ENCODE peak calls at places on chromosomes 6 and 20, in four cellular contexts. I, J, U and H are unnamed samples.

GRCh38 chr6:95230071-95230740 is 347.1 kb upstream of the MANEA start:
- DNase-seq in I (no peak), J (no peak), U (no peak), H (no peak)

GRCh38 chr6:126628125-126628524 is 288.2 kb downstream of the CENPW start:
- DNase-seq in I (no peak), J (no peak), U (peak), H (no peak)

GRCh38 chr20:31595654-31596411 is 9.3 kb upstream of the ID1 start:
- DNase-seq in I (peak), J (peak), U (peak), H (peak)

GRCh38 chr6:5636210-5637030 is 370.3 kb downstream of the NRN1 start:
- DNase-seq in I (no peak), J (no peak), U (no peak), H (no peak)

GRCh38 chr6:169323221-169323620 is 69.6 kb upstream of the THBS2 start:
- DNase-seq in I (no peak), J (no peak), U (no peak), H (no peak)

GRCh38 chr6:40550096-40550731 is 37.0 kb downstream of the LRFN2 start:
- DNase-seq in I (no peak), J (no peak), U (peak), H (no peak)

GRCh38 chr6:36643967-36644366 is 34.5 kb upstream of the CDKN1A start:
- DNase-seq in I (no peak), J (no peak), U (no peak), H (no peak)

GRCh38 chr6:71446084-71446869 is 157.7 kb downstream of the OGFRL1 start:
- DNase-seq in I (no peak), J (no peak), U (no peak), H (no peak)

GRCh38 chr20:49608752-49609670 is 41.1 kb upstream of the PTGIS start:
- DNase-seq in I (no peak), J (peak), U (peak), H (no peak)

GRCh38 chr6:109918227-109918626 is 59.9 kb upstream of the GPR6 start:
- DNase-seq in I (no peak), J (no peak), U (no peak), H (no peak)

GRCh38 chr6:97055743-97056142 is 131.2 kb downstream of the KLHL32 start:
- DNase-seq in I (no peak), J (no peak), U (peak), H (no peak)

GRCh38 chr6:80438728-80439127 is 332.3 kb downstream of the BCKDHB start:
- DNase-seq in I (no peak), J (no peak), U (no peak), H (no peak)

GRCh38 chr20:949717-950116 is 33.6 kb upstream of the ANGPT4 start:
- DNase-seq in I (no peak), J (no peak), U (no peak), H (no peak)

GRCh38 chr20:50577175-50578018 is 67.2 kb downstream of the PTPN1 start:
- DNase-seq in I (peak), J (no peak), U (peak), H (no peak)

GRCh38 chr20:13261460-13262301 is 40.6 kb downstream of the ISM1 start:
- DNase-seq in I (no peak), J (no peak), U (peak), H (no peak)

GRCh38 chr6:113397229-113397628 is 459.9 kb upstream of the MARCKS start:
- DNase-seq in I (no peak), J (no peak), U (no peak), H (no peak)

GRCh38 chr6:169990095-169991030 is 238.9 kb downstream of the ERMARD start:
- DNase-seq in I (no peak), J (peak), U (no peak), H (peak)

GRCh38 chr20:33053291-33054106 is at the start of gene BPIFB3:
- DNase-seq in I (no peak), J (no peak), U (no peak), H (no peak)

GRCh38 chr6:154732824-154733609 is at the start of gene SCAF8:
- DNase-seq in I (peak), J (peak), U (peak), H (peak)

GRCh38 chr6:48101277-48101676 is 9.7 kb downstream of the PTCHD4 start:
- DNase-seq in I (no peak), J (no peak), U (no peak), H (no peak)

GRCh38 chr6:81614292-81614691 is 138.2 kb downstream of the TENT5A start:
- DNase-seq in I (no peak), J (no peak), U (no peak), H (no peak)

GRCh38 chr20:50545123-50545522 is 34.9 kb downstream of the PTPN1 start:
- DNase-seq in I (no peak), J (no peak), U (no peak), H (no peak)

GRCh38 chr20:4113996-4114603 is 98.7 kb upstream of the RNF24 start:
- DNase-seq in I (no peak), J (no peak), U (peak), H (no peak)

GRCh38 chr6:145483191-145483996 is 251.9 kb downstream of the EPM2A start:
- DNase-seq in I (no peak), J (no peak), U (no peak), H (no peak)

GRCh38 chr20:57619053-57619831 is 984 bp downstream of the ZBP1 start:
- DNase-seq in I (peak), J (peak), U (no peak), H (no peak)

GRCh38 chr20:36472656-36473071 is 68.7 kb upstream of the MYL9 start:
- DNase-seq in I (no peak), J (peak), U (no peak), H (no peak)

GRCh38 chr20:16368645-16369292 is 204.5 kb downstream of the KIF16B start:
- DNase-seq in I (peak), J (no peak), U (no peak), H (no peak)
- TF ChIP-seq CTCF in I (no peak), J (no peak), U (peak), H (no peak)

DNA sequence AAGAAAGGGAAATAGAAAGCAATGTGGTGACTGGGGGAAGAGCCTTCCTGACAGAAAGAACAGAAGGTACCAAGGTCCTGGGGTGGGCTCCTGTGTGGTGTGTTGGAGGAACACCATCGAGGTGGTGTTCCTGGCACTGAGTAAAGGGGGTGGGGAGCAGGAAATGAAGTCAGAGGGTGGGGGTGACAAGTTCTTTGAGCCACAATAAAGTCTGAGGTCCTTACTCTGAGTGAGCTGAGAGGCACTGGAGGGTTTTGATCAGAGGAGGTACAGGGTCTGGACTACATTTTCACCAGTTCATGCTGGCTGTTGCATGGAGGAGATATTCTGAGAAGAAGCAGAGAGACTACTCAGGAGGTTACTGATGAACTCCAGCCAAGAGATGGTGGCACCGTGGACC is 198.2 kb downstream of the GMPR start:
- DNase-seq in I (no peak), J (no peak), U (no peak), H (no peak)
- H3K27ac ChIP-seq in I (no peak), J (no peak), U (no peak), H (no peak)

GRCh38 chr6:1705630-1706029 is 95.9 kb downstream of the FOXC1 start:
- DNase-seq in I (no peak), J (no peak), U (no peak), H (no peak)
- TF ChIP-seq CTCF in I (no peak), J (no peak), U (no peak), H (no peak)

GRCh38 chr6:129874837-129875236 is 13.7 kb upstream of the TMEM244 start:
- DNase-seq in I (no peak), J (no peak), U (no peak), H (no peak)

GRCh38 chr6:129871220-129871619 is 10.1 kb upstream of the TMEM244 start:
- DNase-seq in I (no peak), J (no peak), U (no peak), H (no peak)

GRCh38 chr6:129866688-129867087 is 5.6 kb upstream of the TMEM244 start:
- DNase-seq in I (no peak), J (no peak), U (no peak), H (no peak)

GRCh38 chr6:129875610-129876515 is 14.7 kb upstream of the TMEM244 start:
- DNase-seq in I (no peak), J (no peak), U (no peak), H (no peak)

DNA sequence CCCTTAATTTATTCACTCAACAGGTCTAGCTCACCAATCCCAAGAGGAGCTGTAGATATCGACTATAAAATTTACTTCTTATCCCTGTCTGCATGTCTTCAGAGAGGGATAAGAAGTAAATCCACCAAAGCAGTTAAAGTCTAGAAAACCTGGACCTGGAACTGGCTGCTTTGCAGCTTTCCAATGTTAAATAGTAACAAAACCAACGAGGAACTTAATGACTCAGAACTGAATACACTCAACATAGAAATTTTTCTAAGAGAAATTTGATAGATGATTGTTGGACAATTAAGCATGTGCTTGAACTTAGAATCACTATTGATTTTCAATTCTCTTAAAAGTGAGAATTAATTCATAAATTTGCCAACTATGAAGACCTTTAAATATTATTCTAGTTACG is 11.5 kb upstream of the TMEM244 start:
- DNase-seq in I (no peak), J (no peak), U (no peak), H (no peak)
- H3K27ac ChIP-seq in I (no peak), J (no peak), U (no peak), H (no peak)

GRCh38 chr20:63453029-63453523 is 19.4 kb downstream of the KCNQ2 start:
- DNase-seq in I (no peak), J (no peak), U (peak), H (no peak)
- TF ChIP-seq CTCF in I (no peak), J (no peak), U (peak), H (no peak)